ENCODE peak calls at places on chromosomes 6 and 20, in five cellular contexts. One of them, this sample, is unnamed.

GRCh38 chr6:151763303-151763702 is 44.2 kb upstream of the ESR1 start:
- DNase-seq in tibial nerve: peak; percentile 26
- DNase-seq in IMR-90: peak; percentile 21
- DNase-seq in H1: no peak
- DNase-seq in CD8-positive, alpha-beta memory T cell: no peak
- DNase-seq in this sample: peak; percentile 37

GRCh38 chr20:4844325-4844724 is 122.6 kb downstream of the PRND start:
- DNase-seq in tibial nerve: no peak
- DNase-seq in IMR-90: no peak
- DNase-seq in H1: no peak
- DNase-seq in CD8-positive, alpha-beta memory T cell: no peak
- DNase-seq in this sample: no peak

GRCh38 chr6:37103169-37104039 is 66.5 kb upstream of the PIM1 start:
- DNase-seq in tibial nerve: peak; percentile 38
- DNase-seq in IMR-90: no peak
- DNase-seq in H1: no peak
- DNase-seq in CD8-positive, alpha-beta memory T cell: no peak
- DNase-seq in this sample: peak; percentile 69

GRCh38 chr6:42417641-42418112 is 34.0 kb downstream of the TRERF1 start:
- DNase-seq in tibial nerve: no peak
- DNase-seq in IMR-90: no peak
- DNase-seq in H1: no peak
- DNase-seq in CD8-positive, alpha-beta memory T cell: peak; percentile 82
- DNase-seq in this sample: no peak

GRCh38 chr20:34337544-34337943 is 25.5 kb upstream of the ITCH start:
- DNase-seq in tibial nerve: no peak
- DNase-seq in IMR-90: no peak
- DNase-seq in H1: no peak
- DNase-seq in CD8-positive, alpha-beta memory T cell: no peak
- DNase-seq in this sample: no peak

GRCh38 chr20:62366370-62367135 is 559 bp downstream of the LAMA5 start:
- DNase-seq in tibial nerve: no peak
- DNase-seq in IMR-90: no peak
- DNase-seq in H1: peak; percentile 85
- DNase-seq in CD8-positive, alpha-beta memory T cell: no peak
- DNase-seq in this sample: no peak

GRCh38 chr6:136897071-136897470 is 25.0 kb upstream of the SLC35D3 start:
- DNase-seq in tibial nerve: no peak
- DNase-seq in IMR-90: no peak
- DNase-seq in H1: no peak
- DNase-seq in CD8-positive, alpha-beta memory T cell: no peak
- DNase-seq in this sample: no peak

GRCh38 chr6:77816766-77817270 is 164.0 kb downstream of the MEI4 start:
- DNase-seq in tibial nerve: no peak
- DNase-seq in IMR-90: no peak
- DNase-seq in H1: no peak
- DNase-seq in CD8-positive, alpha-beta memory T cell: no peak
- DNase-seq in this sample: no peak

GRCh38 chr20:34985439-34986310 is 30.0 kb downstream of the MYH7B start:
- DNase-seq in tibial nerve: no peak
- DNase-seq in IMR-90: no peak
- DNase-seq in H1: no peak
- DNase-seq in CD8-positive, alpha-beta memory T cell: no peak
- DNase-seq in this sample: peak; percentile 42

GRCh38 chr6:112781236-112781635 is 434.1 kb downstream of the RFPL4B start:
- DNase-seq in tibial nerve: no peak
- DNase-seq in IMR-90: peak; percentile 10
- DNase-seq in H1: no peak
- DNase-seq in CD8-positive, alpha-beta memory T cell: no peak
- DNase-seq in this sample: no peak

GRCh38 chr20:7935027-7935551 is 5.2 kb downstream of the HAO1 start:
- DNase-seq in tibial nerve: no peak
- DNase-seq in IMR-90: no peak
- DNase-seq in H1: no peak
- DNase-seq in CD8-positive, alpha-beta memory T cell: no peak
- DNase-seq in this sample: no peak

GRCh38 chr6:147944122-147944521 is 398.5 kb upstream of the SASH1 start:
- DNase-seq in tibial nerve: no peak
- DNase-seq in IMR-90: no peak
- DNase-seq in H1: no peak
- DNase-seq in CD8-positive, alpha-beta memory T cell: no peak
- DNase-seq in this sample: no peak

GRCh38 chr6:136739501-136739900 is 52.8 kb downstream of the MAP3K5 start:
- DNase-seq in tibial nerve: no peak
- DNase-seq in IMR-90: no peak
- DNase-seq in H1: no peak
- DNase-seq in CD8-positive, alpha-beta memory T cell: no peak
- DNase-seq in this sample: no peak

GRCh38 chr6:1325471-1326309 is 13.8 kb downstream of the FOXQ1 start:
- DNase-seq in tibial nerve: no peak
- DNase-seq in IMR-90: peak; percentile 93
- DNase-seq in H1: no peak
- DNase-seq in CD8-positive, alpha-beta memory T cell: no peak
- DNase-seq in this sample: peak; percentile 90

GRCh38 chr6:25953733-25954132 is 8.9 kb upstream of the TRIM38 start:
- DNase-seq in tibial nerve: no peak
- DNase-seq in IMR-90: no peak
- DNase-seq in H1: no peak
- DNase-seq in CD8-positive, alpha-beta memory T cell: no peak
- DNase-seq in this sample: no peak

GRCh38 chr6:1188199-1188598 is 123.7 kb upstream of the FOXQ1 start:
- DNase-seq in tibial nerve: no peak
- DNase-seq in IMR-90: no peak
- DNase-seq in H1: no peak
- DNase-seq in CD8-positive, alpha-beta memory T cell: no peak
- DNase-seq in this sample: no peak

GRCh38 chr20:10716855-10717254 is 43.1 kb upstream of the JAG1 start:
- DNase-seq in tibial nerve: no peak
- DNase-seq in IMR-90: peak; percentile 48
- DNase-seq in H1: no peak
- DNase-seq in CD8-positive, alpha-beta memory T cell: no peak
- DNase-seq in this sample: no peak

GRCh38 chr6:14638932-14639875 is 521.6 kb downstream of the CD83 start:
- DNase-seq in tibial nerve: no peak
- DNase-seq in IMR-90: peak; percentile 60
- DNase-seq in H1: peak; percentile 50
- DNase-seq in CD8-positive, alpha-beta memory T cell: no peak
- DNase-seq in this sample: peak; percentile 92

GRCh38 chr6:118485601-118486550 is 62.2 kb upstream of the PLN start:
- DNase-seq in tibial nerve: no peak
- DNase-seq in IMR-90: peak; percentile 34
- DNase-seq in H1: no peak
- DNase-seq in CD8-positive, alpha-beta memory T cell: no peak
- DNase-seq in this sample: no peak

GRCh38 chr6:118917550-118918321 is 17.2 kb downstream of the MCM9 start:
- DNase-seq in tibial nerve: no peak
- DNase-seq in IMR-90: peak; percentile 39
- DNase-seq in H1: no peak
- DNase-seq in CD8-positive, alpha-beta memory T cell: no peak
- DNase-seq in this sample: no peak

GRCh38 chr6:145897552-145897951 is 66.6 kb downstream of the SHPRH start:
- DNase-seq in tibial nerve: no peak
- DNase-seq in IMR-90: no peak
- DNase-seq in H1: no peak
- DNase-seq in CD8-positive, alpha-beta memory T cell: no peak
- DNase-seq in this sample: no peak

GRCh38 chr6:3742426-3743344 is 8.8 kb downstream of the PXDC1 start:
- DNase-seq in tibial nerve: peak; percentile 87
- DNase-seq in IMR-90: peak; percentile 72
- DNase-seq in H1: peak; percentile 98
- DNase-seq in CD8-positive, alpha-beta memory T cell: peak; percentile 89
- DNase-seq in this sample: peak; percentile 93
- H3K4me1 ChIP-seq in tibial nerve: no peaks in the 10 kb centered on the region
- H3K4me1 ChIP-seq in IMR-90: peaks cover 39% of the 10 kb centered on the region
- H3K4me1 ChIP-seq in H1: peaks cover 3% of the 10 kb centered on the region
- H3K4me1 ChIP-seq in CD8-positive, alpha-beta memory T cell: peaks cover 6% of the 10 kb centered on the region
- H3K4me1 ChIP-seq in this sample: peaks cover 76% of the 10 kb centered on the region

DNA sequence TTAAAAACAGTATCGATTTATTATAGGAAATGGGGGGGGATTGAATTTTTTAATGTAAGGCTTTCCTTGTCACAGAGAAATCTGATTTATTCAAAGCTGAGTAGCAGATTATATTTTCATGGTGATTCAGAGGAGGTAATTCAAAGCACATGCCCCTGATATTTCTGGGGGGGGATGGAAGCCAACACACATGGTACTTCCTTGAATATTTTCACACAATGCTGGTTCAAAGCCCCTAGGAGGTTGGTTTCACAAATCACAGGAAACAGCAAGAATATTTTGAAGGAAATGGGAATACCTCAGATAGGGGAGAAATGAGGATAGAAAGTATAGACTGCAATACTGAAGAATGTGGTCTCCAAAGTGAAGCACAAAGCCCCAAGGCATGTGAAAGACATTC is 98.8 kb downstream of the RTN4IP1 start:
- DNase-seq in tibial nerve: no peak
- DNase-seq in IMR-90: peak; percentile 54
- DNase-seq in H1: no peak
- DNase-seq in CD8-positive, alpha-beta memory T cell: no peak
- DNase-seq in this sample: no peak
- H3K4me1 ChIP-seq in tibial nerve: no peaks in the 10 kb centered on the region
- H3K4me1 ChIP-seq in IMR-90: peaks cover 5% of the 10 kb centered on the region
- H3K4me1 ChIP-seq in H1: no peaks in the 10 kb centered on the region
- H3K4me1 ChIP-seq in CD8-positive, alpha-beta memory T cell: peaks cover 29% of the 10 kb centered on the region
- H3K4me1 ChIP-seq in this sample: peaks cover 25% of the 10 kb centered on the region

GRCh38 chr6:11732036-11732545 is 46.5 kb downstream of the ADTRP start:
- DNase-seq in tibial nerve: peak; percentile 81
- DNase-seq in IMR-90: peak; percentile 12
- DNase-seq in H1: no peak
- DNase-seq in CD8-positive, alpha-beta memory T cell: no peak
- DNase-seq in this sample: peak; percentile 95
- H3K4me1 ChIP-seq in tibial nerve: no peaks in the 10 kb centered on the region
- H3K4me1 ChIP-seq in IMR-90: peaks cover 1% of the 10 kb centered on the region
- H3K4me1 ChIP-seq in H1: no peaks in the 10 kb centered on the region
- H3K4me1 ChIP-seq in CD8-positive, alpha-beta memory T cell: peaks cover 44% of the 10 kb centered on the region
- H3K4me1 ChIP-seq in this sample: peaks cover 14% of the 10 kb centered on the region

GRCh38 chr6:34142599-34142998 is 3.3 kb downstream of the GRM4 start:
- DNase-seq in tibial nerve: no peak
- DNase-seq in IMR-90: no peak
- DNase-seq in H1: no peak
- DNase-seq in CD8-positive, alpha-beta memory T cell: peak; percentile 45
- DNase-seq in this sample: no peak
- H3K4me1 ChIP-seq in tibial nerve: no peaks in the 10 kb centered on the region
- H3K4me1 ChIP-seq in IMR-90: peaks cover 6% of the 10 kb centered on the region
- H3K4me1 ChIP-seq in H1: peaks cover 40% of the 10 kb centered on the region
- H3K4me1 ChIP-seq in CD8-positive, alpha-beta memory T cell: peaks cover 24% of the 10 kb centered on the region
- H3K4me1 ChIP-seq in this sample: no peaks in the 10 kb centered on the region

GRCh38 chr6:33886673-33887144 is 82.9 kb upstream of the MLN start:
- DNase-seq in tibial nerve: no peak
- DNase-seq in IMR-90: peak; percentile 41
- DNase-seq in H1: no peak
- DNase-seq in CD8-positive, alpha-beta memory T cell: no peak
- DNase-seq in this sample: peak; percentile 96
- H3K4me1 ChIP-seq in tibial nerve: no peaks in the 10 kb centered on the region
- H3K4me1 ChIP-seq in IMR-90: peaks cover 6% of the 10 kb centered on the region
- H3K4me1 ChIP-seq in H1: no peaks in the 10 kb centered on the region
- H3K4me1 ChIP-seq in CD8-positive, alpha-beta memory T cell: peaks cover 16% of the 10 kb centered on the region
- H3K4me1 ChIP-seq in this sample: peaks cover 26% of the 10 kb centered on the region

DNA sequence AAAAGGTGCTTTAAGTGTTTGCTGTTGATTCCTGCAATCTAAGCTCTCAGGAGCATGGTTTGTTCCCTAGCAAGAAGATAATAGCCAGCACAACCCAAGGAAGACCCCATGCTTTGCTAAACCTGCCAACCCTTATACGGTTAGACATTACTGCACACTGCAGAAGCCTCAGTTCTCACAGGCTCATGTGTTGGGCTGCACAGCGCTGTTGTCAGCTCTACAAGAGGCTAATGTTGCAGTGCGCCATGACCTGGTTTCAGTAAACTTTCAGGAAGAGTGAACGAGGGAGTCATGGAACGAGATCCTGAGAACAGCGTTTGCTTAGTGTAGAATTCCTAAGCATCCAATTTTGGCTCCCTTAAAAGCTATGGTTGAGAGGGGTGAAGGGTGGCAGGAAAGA is 218.5 kb downstream of the ARHGAP18 start:
- DNase-seq in tibial nerve: no peak
- DNase-seq in IMR-90: peak; percentile 16
- DNase-seq in H1: no peak
- DNase-seq in CD8-positive, alpha-beta memory T cell: no peak
- DNase-seq in this sample: peak; percentile 17
- H3K4me1 ChIP-seq in tibial nerve: peaks cover 3% of the 10 kb centered on the region
- H3K4me1 ChIP-seq in IMR-90: peaks cover 15% of the 10 kb centered on the region
- H3K4me1 ChIP-seq in H1: no peaks in the 10 kb centered on the region
- H3K4me1 ChIP-seq in CD8-positive, alpha-beta memory T cell: peaks cover 25% of the 10 kb centered on the region
- H3K4me1 ChIP-seq in this sample: peaks cover 50% of the 10 kb centered on the region

GRCh38 chr6:122772724-122773123 is 6.8 kb upstream of the FABP7 start:
- DNase-seq in tibial nerve: no peak
- DNase-seq in IMR-90: no peak
- DNase-seq in H1: no peak
- DNase-seq in CD8-positive, alpha-beta memory T cell: no peak
- DNase-seq in this sample: no peak
- H3K4me1 ChIP-seq in tibial nerve: no peaks in the 10 kb centered on the region
- H3K4me1 ChIP-seq in IMR-90: no peaks in the 10 kb centered on the region
- H3K4me1 ChIP-seq in H1: no peaks in the 10 kb centered on the region
- H3K4me1 ChIP-seq in CD8-positive, alpha-beta memory T cell: no peaks in the 10 kb centered on the region
- H3K4me1 ChIP-seq in this sample: no peaks in the 10 kb centered on the region

GRCh38 chr6:39841291-39841690 is 49.1 kb downstream of the DAAM2 start:
- DNase-seq in tibial nerve: no peak
- DNase-seq in IMR-90: peak; percentile 11
- DNase-seq in H1: no peak
- DNase-seq in CD8-positive, alpha-beta memory T cell: no peak
- DNase-seq in this sample: no peak

GRCh38 chr6:39840781-39841180 is 48.6 kb downstream of the DAAM2 start:
- DNase-seq in tibial nerve: no peak
- DNase-seq in IMR-90: no peak
- DNase-seq in H1: no peak
- DNase-seq in CD8-positive, alpha-beta memory T cell: no peak
- DNase-seq in this sample: no peak

GRCh38 chr6:39836621-39837020 is 44.4 kb downstream of the DAAM2 start:
- DNase-seq in tibial nerve: no peak
- DNase-seq in IMR-90: peak; percentile 14
- DNase-seq in H1: no peak
- DNase-seq in CD8-positive, alpha-beta memory T cell: no peak
- DNase-seq in this sample: peak; percentile 88

GRCh38 chr6:39841923-39842322 is 49.7 kb downstream of the DAAM2 start:
- DNase-seq in tibial nerve: no peak
- DNase-seq in IMR-90: no peak
- DNase-seq in H1: no peak
- DNase-seq in CD8-positive, alpha-beta memory T cell: no peak
- DNase-seq in this sample: no peak

DNA sequence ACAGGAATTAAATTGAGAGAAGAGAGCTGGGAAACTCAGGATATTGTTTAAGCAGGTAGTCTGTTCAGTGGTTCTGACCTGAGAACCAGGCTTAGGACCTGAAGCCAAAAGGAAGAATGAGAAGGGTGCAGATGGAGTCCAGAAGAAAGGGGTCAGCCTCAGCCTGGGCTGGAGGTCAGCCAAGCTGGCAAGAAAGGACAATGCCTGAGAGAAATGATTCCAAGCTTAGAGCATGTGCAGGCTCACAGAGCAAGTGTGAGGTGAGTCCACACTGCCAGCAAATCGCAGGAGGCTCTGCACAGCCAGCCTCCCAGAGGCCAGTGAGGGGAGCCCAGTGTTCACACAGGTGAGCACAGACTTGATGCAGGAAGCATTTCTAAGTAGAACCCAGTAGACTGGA is 47.3 kb downstream of the DAAM2 start:
- DNase-seq in tibial nerve: no peak
- DNase-seq in IMR-90: no peak
- DNase-seq in H1: no peak
- DNase-seq in CD8-positive, alpha-beta memory T cell: no peak
- DNase-seq in this sample: no peak
- H3K4me1 ChIP-seq in tibial nerve: no peaks in the 10 kb centered on the region
- H3K4me1 ChIP-seq in IMR-90: peaks cover 18% of the 10 kb centered on the region
- H3K4me1 ChIP-seq in H1: no peaks in the 10 kb centered on the region
- H3K4me1 ChIP-seq in CD8-positive, alpha-beta memory T cell: no peaks in the 10 kb centered on the region
- H3K4me1 ChIP-seq in this sample: peaks cover 34% of the 10 kb centered on the region

GRCh38 chr20:19885981-19886665 is 128.1 kb downstream of the RIN2 start:
- DNase-seq in tibial nerve: no peak
- DNase-seq in IMR-90: peak; percentile 61
- DNase-seq in H1: no peak
- DNase-seq in CD8-positive, alpha-beta memory T cell: no peak
- DNase-seq in this sample: no peak
- H3K4me1 ChIP-seq in tibial nerve: no peaks in the 10 kb centered on the region
- H3K4me1 ChIP-seq in IMR-90: peaks cover 33% of the 10 kb centered on the region
- H3K4me1 ChIP-seq in H1: no peaks in the 10 kb centered on the region
- H3K4me1 ChIP-seq in CD8-positive, alpha-beta memory T cell: no peaks in the 10 kb centered on the region
- H3K4me1 ChIP-seq in this sample: peaks cover 48% of the 10 kb centered on the region